ENCODE peak calls at places on chromosome 1, in six cellular contexts. P is K562, N is GM12878, T is HCT116, S is HepG2, K is SK-N-SH. R is an unnamed sample.

GRCh38 chr1:169137357-169137756 is 30.9 kb downstream of the ATP1B1 start:
- DNase-seq in S (no peak), T (no peak), K (no peak), P (no peak), N (no peak), R (no peak)

GRCh38 chr1:108082741-108083562 is 117.2 kb downstream of the SLC25A24 start:
- DNase-seq in P (no peak), S (no peak), N (no peak), T (no peak), K (no peak), R (peak; percentile 18)

GRCh38 chr1:159825564-159825963 is 1.1 kb upstream of the SLAMF8 start:
- DNase-seq in K (no peak), T (no peak), P (no peak), N (no peak), S (peak; percentile 6), R (no peak)

GRCh38 chr1:18556364-18556763 is 74.3 kb upstream of the PAX7 start:
- DNase-seq in N (no peak), T (peak; percentile 44), S (peak; percentile 27), P (peak; percentile 25), K (peak; percentile 42), R (peak; percentile 75)

GRCh38 chr1:181525104-181525721 is 41.9 kb downstream of the CACNA1E start:
- DNase-seq in K (no peak), P (no peak), S (no peak), T (no peak), N (no peak), R (no peak)

GRCh38 chr1:39204441-39205081 is at the start of gene MACF1:
- DNase-seq in S (no peak), P (peak; percentile 75), T (no peak), K (no peak), N (no peak), R (peak; percentile 56)

GRCh38 chr1:153288634-153289275 is 24.0 kb downstream of the PGLYRP3 start:
- DNase-seq in P (peak; percentile 79), S (no peak), N (no peak), T (peak; percentile 27), K (peak; percentile 50), R (peak; percentile 75)

GRCh38 chr1:30381266-30381665 is 342.1 kb downstream of the MATN1 start:
- DNase-seq in T (no peak), N (no peak), K (no peak), P (no peak), S (no peak), R (no peak)

GRCh38 chr1:14103878-14104430 is 404.0 kb downstream of the PRDM2 start:
- DNase-seq in P (no peak), K (no peak), T (no peak), S (no peak), N (no peak), R (no peak)

GRCh38 chr1:2132222-2133038 is 62.1 kb downstream of the FAAP20 start:
- DNase-seq in K (peak; percentile 82), S (peak; percentile 26), P (peak; percentile 80), N (no peak), T (no peak), R (peak; percentile 85)

GRCh38 chr1:42343049-42343448 is 8.0 kb upstream of the FOXJ3 start:
- DNase-seq in P (no peak), T (no peak), N (no peak), K (no peak), S (no peak), R (no peak)

GRCh38 chr1:42335809-42336518 is 929 bp upstream of the FOXJ3 start:
- DNase-seq in S (peak; percentile 60), N (no peak), K (no peak), T (no peak), P (no peak), R (no peak)

GRCh38 chr1:42336978-42337377 is 1.9 kb upstream of the FOXJ3 start:
- DNase-seq in K (no peak), P (no peak), T (no peak), N (no peak), S (no peak), R (no peak)

GRCh38 chr1:42340898-42341297 is 5.9 kb upstream of the FOXJ3 start:
- DNase-seq in S (no peak), P (no peak), N (no peak), T (no peak), K (no peak), R (no peak)

GRCh38 chr1:42340093-42340492 is 5.1 kb upstream of the FOXJ3 start:
- DNase-seq in T (no peak), P (no peak), K (no peak), S (peak; percentile 90), N (no peak), R (peak; percentile 26)
- TF ChIP-seq REST in T (no peak), P (no peak), K (no peak), S (no peak), N (no peak), R (no peak)

GRCh38 chr1:89531480-89532139 is 7.0 kb downstream of the LRRC8B start:
- DNase-seq in N (no peak), K (no peak), S (no peak), T (no peak), P (no peak), R (no peak)
- H4K20me1 ChIP-seq in N (no peaks in the 10 kb centered on the region), K (no peaks in the 10 kb centered on the region), S (no peaks in the 10 kb centered on the region), T (no peaks in the 10 kb centered on the region), P (peaks cover 5% of the 10 kb centered on the region), R (peaks cover 24% of the 10 kb centered on the region)

GRCh38 chr1:150619576-150620509 is 9.6 kb downstream of the ENSA start:
- DNase-seq in K (peak; percentile 46), S (no peak), P (peak; percentile 81), T (no peak), N (no peak), R (no peak)

GRCh38 chr1:150612014-150612345 is 17.4 kb downstream of the ENSA start:
- DNase-seq in N (no peak), S (no peak), K (no peak), T (no peak), P (no peak), R (no peak)

GRCh38 chr1:150610576-150610975 is 18.8 kb downstream of the ENSA start:
- DNase-seq in N (no peak), K (no peak), S (no peak), P (no peak), T (no peak), R (no peak)

GRCh38 chr1:150613061-150613920 is 16.1 kb downstream of the ENSA start:
- DNase-seq in N (peak; percentile 79), P (peak; percentile 68), K (no peak), T (peak; percentile 88), S (peak; percentile 79), R (no peak)

DNA sequence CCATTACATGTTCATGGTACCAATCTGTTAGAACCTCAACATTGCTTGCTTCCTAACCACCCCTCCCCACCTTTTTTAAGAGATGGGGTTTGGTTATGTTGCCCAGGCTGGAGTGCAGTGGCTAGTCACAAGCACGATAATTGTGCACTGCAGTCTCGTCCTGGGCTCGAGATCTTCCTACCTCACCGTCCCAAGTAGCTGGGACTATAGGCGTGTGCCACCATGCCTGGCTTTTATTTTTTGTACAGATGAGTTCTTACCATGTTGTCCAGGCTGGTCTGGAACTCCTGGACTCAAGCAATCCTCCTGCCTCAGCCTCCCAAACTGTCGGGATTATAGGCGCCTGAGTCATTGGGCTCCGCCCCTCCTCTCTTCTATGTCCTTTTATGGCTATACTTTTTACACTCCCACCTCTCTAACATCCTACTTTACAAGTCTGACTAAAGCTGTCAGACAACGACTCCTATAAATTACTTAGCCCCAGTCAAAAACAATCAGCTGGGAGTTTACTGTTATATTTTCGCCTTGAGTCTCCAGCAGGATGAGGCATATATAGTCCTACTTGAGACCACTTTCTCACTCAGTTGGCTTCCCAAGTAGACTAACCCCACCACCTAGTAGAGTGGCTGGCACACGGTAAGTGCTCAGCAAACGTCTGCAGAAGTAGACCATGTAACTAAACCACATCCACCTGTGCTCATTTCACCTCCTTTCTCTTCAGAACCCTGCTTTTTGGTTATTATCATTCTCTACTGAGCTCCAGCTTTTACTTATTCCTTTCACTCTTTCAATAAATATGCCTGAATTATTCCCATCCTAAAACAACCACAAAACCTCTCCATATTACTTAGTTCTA is 13.8 kb downstream of the ENSA start:
- DNase-seq in S (no peak), T (no peak), P (peak; percentile 65), K (no peak), N (no peak), R (no peak)
- TF ChIP-seq REST in S (no peak), T (no peak), P (no peak), K (no peak), N (no peak), R (no peak)

GRCh38 chr1:27137022-27137542 is 17.8 kb downstream of the SLC9A1 start:
- DNase-seq in N (no peak), P (peak; percentile 78), T (no peak), K (no peak), S (no peak), R (peak; percentile 55)
- H4K20me1 ChIP-seq in N (no peaks in the 10 kb centered on the region), P (no peaks in the 10 kb centered on the region), T (no peaks in the 10 kb centered on the region), K (peaks cover 5% of the 10 kb centered on the region), S (no peaks in the 10 kb centered on the region), R (no peaks in the 10 kb centered on the region)

DNA sequence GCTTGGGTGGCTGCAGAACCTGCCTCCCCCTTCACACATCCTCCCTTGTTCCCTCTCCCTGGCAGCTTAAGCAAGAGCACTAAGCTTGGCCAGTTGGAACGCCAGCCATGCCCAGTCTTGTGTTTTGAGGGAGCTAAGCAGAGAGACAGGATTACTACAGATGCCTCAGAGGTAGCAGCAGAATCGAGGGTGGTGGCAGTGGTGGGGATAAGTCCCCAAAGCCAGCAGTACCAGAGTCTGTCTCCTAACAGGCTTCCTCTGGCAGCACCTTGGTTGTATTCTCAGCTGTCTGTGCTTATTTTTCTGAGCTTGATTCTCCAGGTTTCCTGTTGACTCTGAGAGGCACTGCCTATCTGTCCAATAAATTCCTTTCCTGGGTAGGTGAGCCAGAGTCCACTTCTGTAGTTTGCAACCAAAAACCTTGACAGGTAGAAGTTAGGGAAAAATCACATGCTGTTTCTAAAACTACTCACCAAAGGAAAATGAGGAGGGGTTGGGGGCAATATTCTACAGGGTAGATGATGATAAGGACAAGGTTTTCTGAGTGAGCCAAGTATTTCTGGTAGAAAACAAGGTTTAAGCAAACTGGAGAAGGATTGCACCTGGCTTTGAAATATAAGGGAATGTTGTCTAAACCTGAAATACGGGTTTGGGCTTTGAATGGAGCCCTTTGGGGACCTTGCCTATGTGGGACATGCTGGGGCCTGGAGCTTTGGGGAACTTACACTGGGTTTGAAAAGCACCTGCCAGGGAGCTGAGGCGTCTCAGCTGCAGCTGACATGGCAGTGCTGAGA is 100.8 kb downstream of the PBX1 start:
- DNase-seq in K (no peak), P (no peak), S (no peak), T (peak; percentile 33), N (no peak), R (peak; percentile 94)
- TF ChIP-seq REST in K (no peak), P (no peak), S (no peak), T (no peak), N (no peak), R (no peak)